ENCODE peak calls at places on chromosomes 13 and 19, in ten cellular contexts. E is brain microvascular endothelial cell; D is endothelial cell; O is stromal cell of bone marrow; R is NCI-H510A; Y is AG08395; K is posterior cingulate gyrus; I is head of caudate nucleus; A is heart right ventricle; F is stimulated activated CD8-positive, alpha-beta memory T cell treated with anti-CD3 and anti-CD28 coated beads, Interleukin-7, amount 100 ng/mL, for 4 hours. N is an unnamed sample.

GRCh38 chr19:55820037-55820436 is 11.8 kb downstream of the NLRP11 start:
- DNase-seq in E (no peak), D (no peak), O (no peak), R (no peak), Y (no peak), K (no peak), I (no peak), A (no peak), F (no peak), N (no peak)

GRCh38 chr13:39232401-39232980 is 194.2 kb downstream of the NHLRC3 start:
- DNase-seq in E (no peak), D (no peak), O (no peak), R (no peak), Y (no peak), K (no peak), I (no peak), A (no peak), F (no peak), N (no peak)

GRCh38 chr13:46668906-46669525 is 116.0 kb downstream of the LRCH1 start:
- DNase-seq in E (no peak), D (no peak), O (no peak), R (no peak), Y (no peak), K (no peak), I (no peak), A (no peak), F (no peak), N (no peak)

GRCh38 chr19:852136-853013 is at the start of gene ELANE:
- DNase-seq in E (no peak), D (no peak), O (no peak), R (no peak), Y (no peak), K (no peak), I (no peak), A (no peak), F (no peak), N (no peak)

GRCh38 chr19:19451429-19452240 is 46.2 kb downstream of the GATAD2A start:
- DNase-seq in E (no peak), D (no peak), O (no peak), R (no peak), Y (no peak), K (no peak), I (no peak), A (no peak), F (no peak), N (no peak)

GRCh38 chr19:18809149-18809978 is 18.3 kb upstream of the COMP start:
- DNase-seq in E (peak; percentile 13), D (no peak), O (peak; percentile 80), R (no peak), Y (peak; percentile 82), K (no peak), I (no peak), A (peak; percentile 49), F (no peak), N (peak; percentile 90)

GRCh38 chr13:40377783-40378182 is 288.7 kb downstream of the FOXO1 start:
- DNase-seq in E (peak; percentile 80), D (no peak), O (peak; percentile 40), R (no peak), Y (peak; percentile 60), K (no peak), I (peak; percentile 67), A (no peak), F (peak; percentile 35), N (peak; percentile 66)

GRCh38 chr13:45833663-45834062 is 17.9 kb downstream of the SIAH3 start:
- DNase-seq in E (no peak), D (no peak), O (peak; percentile 24), R (no peak), Y (peak; percentile 59), K (no peak), I (no peak), A (peak; percentile 43), F (no peak), N (peak; percentile 33)

GRCh38 chr19:35143231-35143715 is at the start of gene FXYD7:
- DNase-seq in E (no peak), D (peak; percentile 26), O (no peak), R (no peak), Y (no peak), K (peak; percentile 87), I (peak; percentile 52), A (peak; percentile 38), F (no peak), N (no peak)

GRCh38 chr13:28246891-28247290 is 108.5 kb downstream of the PAN3 start:
- DNase-seq in E (no peak), D (no peak), O (no peak), R (no peak), Y (no peak), K (no peak), I (no peak), A (no peak), F (no peak), N (no peak)

GRCh38 chr13:36345438-36346221 is 564 bp downstream of the SPART start:
- DNase-seq in E (peak; percentile 86), D (peak; percentile 37), O (peak; percentile 82), R (peak; percentile 26), Y (peak; percentile 65), K (peak; percentile 72), I (peak; percentile 77), A (peak; percentile 30), F (peak; percentile 16), N (peak; percentile 77)

GRCh38 chr13:34900288-34900739 is 41.8 kb upstream of the NBEA start:
- DNase-seq in E (no peak), D (no peak), O (no peak), R (no peak), Y (no peak), K (no peak), I (no peak), A (no peak), F (no peak), N (no peak)

GRCh38 chr19:38838986-38839761 is 7.6 kb upstream of the ECH1 start:
- DNase-seq in E (no peak), D (no peak), O (no peak), R (no peak), Y (no peak), K (peak; percentile 37), I (no peak), A (no peak), F (no peak), N (no peak)

GRCh38 chr13:35534343-35534742 is 57.9 kb upstream of the MAB21L1 start:
- DNase-seq in E (no peak), D (no peak), O (no peak), R (no peak), Y (no peak), K (no peak), I (no peak), A (no peak), F (no peak), N (no peak)

GRCh38 chr13:79336971-79337370 is 69.1 kb downstream of the RBM26 start:
- DNase-seq in E (no peak), D (no peak), O (no peak), R (no peak), Y (no peak), K (peak; percentile 24), I (no peak), A (no peak), F (no peak), N (no peak)

GRCh38 chr13:113565526-113566226 is 18.9 kb upstream of the TFDP1 start:
- DNase-seq in E (no peak), D (no peak), O (no peak), R (no peak), Y (no peak), K (no peak), I (no peak), A (no peak), F (no peak), N (no peak)

GRCh38 chr19:35828694-35829301 is 16.2 kb upstream of the PRODH2 start:
- DNase-seq in E (peak; percentile 52), D (peak; percentile 78), O (peak; percentile 42), R (no peak), Y (peak; percentile 79), K (no peak), I (peak; percentile 56), A (peak; percentile 65), F (no peak), N (peak; percentile 29)

GRCh38 chr13:63774133-63774532 is 2358.5 kb upstream of the PCDH20 start:
- DNase-seq in E (no peak), D (no peak), O (no peak), R (no peak), Y (no peak), K (no peak), I (no peak), A (no peak), F (no peak), N (no peak)

GRCh38 chr13:76783798-76784197 is 102.4 kb downstream of the KCTD12 start:
- DNase-seq in E (no peak), D (no peak), O (no peak), R (no peak), Y (no peak), K (no peak), I (no peak), A (no peak), F (no peak), N (no peak)

GRCh38 chr13:108227651-108228272 is 9.6 kb downstream of the ABHD13 start:
- DNase-seq in E (peak; percentile 35), D (peak; percentile 46), O (no peak), R (no peak), Y (peak; percentile 43), K (no peak), I (peak; percentile 25), A (no peak), F (no peak), N (no peak)

GRCh38 chr13:27919934-27920676 is at the start of gene PDX1:
- DNase-seq in E (no peak), D (peak; percentile 66), O (no peak), R (no peak), Y (no peak), K (no peak), I (no peak), A (peak; percentile 29), F (no peak), N (no peak)

GRCh38 chr19:39867133-39867532 is 21.0 kb upstream of the FBL start:
- DNase-seq in E (no peak), D (no peak), O (no peak), R (no peak), Y (no peak), K (no peak), I (no peak), A (no peak), F (no peak), N (no peak)

GRCh38 chr19:14494910-14495677 is 833 bp downstream of the GIPC1 start:
- DNase-seq in E (no peak), D (no peak), O (no peak), R (no peak), Y (peak; percentile 32), K (no peak), I (no peak), A (no peak), F (no peak), N (no peak)

GRCh38 chr19:2728783-2729387 is 7.7 kb upstream of the DIRAS1 start:
- DNase-seq in E (no peak), D (no peak), O (no peak), R (no peak), Y (no peak), K (peak; percentile 77), I (no peak), A (no peak), F (no peak), N (no peak)

GRCh38 chr19:7902796-7903243 is 857 bp upstream of the MAP2K7 start:
- DNase-seq in E (no peak), D (no peak), O (no peak), R (peak; percentile 30), Y (no peak), K (no peak), I (no peak), A (no peak), F (no peak), N (no peak)

GRCh38 chr19:54209748-54210494 is 9.3 kb downstream of the RPS9 start:
- DNase-seq in E (peak; percentile 99), D (no peak), O (peak; percentile 98), R (peak; percentile 77), Y (peak; percentile 96), K (peak; percentile 86), I (peak; percentile 84), A (peak; percentile 72), F (no peak), N (peak; percentile 80)

GRCh38 chr13:64793131-64793530 is 2437.0 kb downstream of the PCDH9 start:
- DNase-seq in E (no peak), D (no peak), O (no peak), R (no peak), Y (no peak), K (no peak), I (no peak), A (no peak), F (no peak), N (no peak)

GRCh38 chr13:106299616-106300015 is 235.8 kb downstream of the EFNB2 start:
- DNase-seq in E (no peak), D (no peak), O (peak; percentile 4), R (no peak), Y (no peak), K (no peak), I (no peak), A (no peak), F (no peak), N (no peak)

N was measured in uterus.